ENCODE peak calls at places on chromosome 22, in nine cellular contexts. One of them, this sample, is unnamed.

GRCh38 chr22:41873391-41873790 is 40.5 kb downstream of the SREBF2 start:
- DNase-seq in thoracic aorta: no peak
- DNase-seq in GM12878: no peak
- DNase-seq in natural killer cell: no peak
- DNase-seq in putamen: no peak
- DNase-seq in kidney tubule cell: no peak
- DNase-seq in heart left ventricle: no peak
- DNase-seq in GM04504: no peak
- DNase-seq in activated CD4-positive, CD25-positive, alpha-beta regulatory T cell treated with anti-CD3 and anti-CD28 coated beads, Interleukin-2, amount 50 U/mL, for 72 hours: no peak
- DNase-seq in this sample: no peak

GRCh38 chr22:37229805-37230672 is 14.0 kb downstream of the RAC2 start:
- DNase-seq in GM04504: peak
- DNase-seq in GM12878: peak
- DNase-seq in natural killer cell: peak
- DNase-seq in thoracic aorta: no peak
- DNase-seq in activated CD4-positive, CD25-positive, alpha-beta regulatory T cell treated with anti-CD3 and anti-CD28 coated beads, Interleukin-2, amount 50 U/mL, for 72 hours: peak
- DNase-seq in kidney tubule cell: peak
- DNase-seq in putamen: no peak
- DNase-seq in heart left ventricle: no peak
- DNase-seq in this sample: peak

GRCh38 chr22:37284807-37285355 is 2.6 kb downstream of the CYTH4 start:
- DNase-seq in natural killer cell: peak
- DNase-seq in GM12878: peak
- DNase-seq in kidney tubule cell: no peak
- DNase-seq in thoracic aorta: no peak
- DNase-seq in putamen: peak
- DNase-seq in activated CD4-positive, CD25-positive, alpha-beta regulatory T cell treated with anti-CD3 and anti-CD28 coated beads, Interleukin-2, amount 50 U/mL, for 72 hours: no peak
- DNase-seq in GM04504: no peak
- DNase-seq in heart left ventricle: peak
- DNase-seq in this sample: peak

GRCh38 chr22:27292542-27293298 is 508.8 kb downstream of the MN1 start:
- DNase-seq in GM04504: no peak
- DNase-seq in heart left ventricle: no peak
- DNase-seq in natural killer cell: no peak
- DNase-seq in GM12878: no peak
- DNase-seq in putamen: no peak
- DNase-seq in kidney tubule cell: no peak
- DNase-seq in thoracic aorta: no peak
- DNase-seq in activated CD4-positive, CD25-positive, alpha-beta regulatory T cell treated with anti-CD3 and anti-CD28 coated beads, Interleukin-2, amount 50 U/mL, for 72 hours: no peak
- DNase-seq in this sample: no peak

GRCh38 chr22:25908212-25908611 is 166.2 kb downstream of the MYO18B start:
- DNase-seq in kidney tubule cell: no peak
- DNase-seq in natural killer cell: no peak
- DNase-seq in activated CD4-positive, CD25-positive, alpha-beta regulatory T cell treated with anti-CD3 and anti-CD28 coated beads, Interleukin-2, amount 50 U/mL, for 72 hours: no peak
- DNase-seq in heart left ventricle: no peak
- DNase-seq in GM12878: no peak
- DNase-seq in putamen: no peak
- DNase-seq in thoracic aorta: no peak
- DNase-seq in GM04504: no peak
- DNase-seq in this sample: no peak

GRCh38 chr22:47175761-47176359 is 413.4 kb downstream of the TBC1D22A start:
- DNase-seq in kidney tubule cell: no peak
- DNase-seq in GM04504: no peak
- DNase-seq in activated CD4-positive, CD25-positive, alpha-beta regulatory T cell treated with anti-CD3 and anti-CD28 coated beads, Interleukin-2, amount 50 U/mL, for 72 hours: peak
- DNase-seq in GM12878: no peak
- DNase-seq in putamen: no peak
- DNase-seq in natural killer cell: no peak
- DNase-seq in heart left ventricle: peak
- DNase-seq in thoracic aorta: no peak
- DNase-seq in this sample: no peak

GRCh38 chr22:33513388-33514336 is 406.6 kb downstream of the LARGE1 start:
- DNase-seq in GM12878: no peak
- DNase-seq in natural killer cell: no peak
- DNase-seq in heart left ventricle: no peak
- DNase-seq in thoracic aorta: no peak
- DNase-seq in activated CD4-positive, CD25-positive, alpha-beta regulatory T cell treated with anti-CD3 and anti-CD28 coated beads, Interleukin-2, amount 50 U/mL, for 72 hours: no peak
- DNase-seq in putamen: no peak
- DNase-seq in kidney tubule cell: no peak
- DNase-seq in GM04504: no peak
- DNase-seq in this sample: no peak

GRCh38 chr22:46518542-46519325 is 18.7 kb downstream of the CELSR1 start:
- DNase-seq in thoracic aorta: no peak
- DNase-seq in heart left ventricle: no peak
- DNase-seq in GM04504: no peak
- DNase-seq in GM12878: no peak
- DNase-seq in kidney tubule cell: no peak
- DNase-seq in putamen: no peak
- DNase-seq in natural killer cell: no peak
- DNase-seq in activated CD4-positive, CD25-positive, alpha-beta regulatory T cell treated with anti-CD3 and anti-CD28 coated beads, Interleukin-2, amount 50 U/mL, for 72 hours: no peak
- DNase-seq in this sample: no peak

GRCh38 chr22:33717694-33718396 is 202.4 kb downstream of the LARGE1 start:
- DNase-seq in putamen: no peak
- DNase-seq in GM12878: no peak
- DNase-seq in activated CD4-positive, CD25-positive, alpha-beta regulatory T cell treated with anti-CD3 and anti-CD28 coated beads, Interleukin-2, amount 50 U/mL, for 72 hours: no peak
- DNase-seq in heart left ventricle: no peak
- DNase-seq in kidney tubule cell: no peak
- DNase-seq in GM04504: no peak
- DNase-seq in thoracic aorta: no peak
- DNase-seq in natural killer cell: no peak
- DNase-seq in this sample: no peak

GRCh38 chr22:36806824-36807223 is 10.0 kb downstream of the PVALB start:
- DNase-seq in thoracic aorta: no peak
- DNase-seq in natural killer cell: no peak
- DNase-seq in heart left ventricle: no peak
- DNase-seq in activated CD4-positive, CD25-positive, alpha-beta regulatory T cell treated with anti-CD3 and anti-CD28 coated beads, Interleukin-2, amount 50 U/mL, for 72 hours: no peak
- DNase-seq in putamen: no peak
- DNase-seq in GM12878: no peak
- DNase-seq in kidney tubule cell: no peak
- DNase-seq in GM04504: no peak
- DNase-seq in this sample: no peak

GRCh38 chr22:49958961-49959781 is 1.4 kb upstream of the PIM3 start:
- DNase-seq in activated CD4-positive, CD25-positive, alpha-beta regulatory T cell treated with anti-CD3 and anti-CD28 coated beads, Interleukin-2, amount 50 U/mL, for 72 hours: no peak
- DNase-seq in putamen: no peak
- DNase-seq in thoracic aorta: no peak
- DNase-seq in GM12878: no peak
- DNase-seq in natural killer cell: no peak
- DNase-seq in GM04504: no peak
- DNase-seq in kidney tubule cell: no peak
- DNase-seq in heart left ventricle: peak
- DNase-seq in this sample: no peak

GRCh38 chr22:18968011-18968749 is 32.1 kb upstream of the PRODH start:
- DNase-seq in GM04504: peak
- DNase-seq in heart left ventricle: peak
- DNase-seq in activated CD4-positive, CD25-positive, alpha-beta regulatory T cell treated with anti-CD3 and anti-CD28 coated beads, Interleukin-2, amount 50 U/mL, for 72 hours: no peak
- DNase-seq in GM12878: no peak
- DNase-seq in kidney tubule cell: peak
- DNase-seq in natural killer cell: no peak
- DNase-seq in putamen: no peak
- DNase-seq in thoracic aorta: no peak
- DNase-seq in this sample: no peak

GRCh38 chr22:43388420-43388851 is 23.4 kb upstream of the MPPED1 start:
- DNase-seq in GM12878: no peak
- DNase-seq in natural killer cell: peak
- DNase-seq in kidney tubule cell: peak
- DNase-seq in putamen: peak
- DNase-seq in thoracic aorta: no peak
- DNase-seq in heart left ventricle: peak
- DNase-seq in GM04504: peak
- DNase-seq in activated CD4-positive, CD25-positive, alpha-beta regulatory T cell treated with anti-CD3 and anti-CD28 coated beads, Interleukin-2, amount 50 U/mL, for 72 hours: peak
- DNase-seq in this sample: peak

GRCh38 chr22:44280665-44281188 is 32.0 kb downstream of the SHISAL1 start:
- DNase-seq in GM12878: no peak
- DNase-seq in heart left ventricle: no peak
- DNase-seq in thoracic aorta: no peak
- DNase-seq in activated CD4-positive, CD25-positive, alpha-beta regulatory T cell treated with anti-CD3 and anti-CD28 coated beads, Interleukin-2, amount 50 U/mL, for 72 hours: no peak
- DNase-seq in putamen: no peak
- DNase-seq in natural killer cell: no peak
- DNase-seq in kidney tubule cell: no peak
- DNase-seq in GM04504: no peak
- DNase-seq in this sample: no peak

GRCh38 chr22:50189184-50189848 is 3.6 kb downstream of the TRABD start:
- DNase-seq in thoracic aorta: no peak
- DNase-seq in natural killer cell: no peak
- DNase-seq in kidney tubule cell: no peak
- DNase-seq in heart left ventricle: no peak
- DNase-seq in GM12878: no peak
- DNase-seq in activated CD4-positive, CD25-positive, alpha-beta regulatory T cell treated with anti-CD3 and anti-CD28 coated beads, Interleukin-2, amount 50 U/mL, for 72 hours: no peak
- DNase-seq in putamen: no peak
- DNase-seq in GM04504: no peak
- DNase-seq in this sample: no peak

GRCh38 chr22:39219071-39220050 is 25.4 kb downstream of the PDGFB start:
- DNase-seq in thoracic aorta: no peak
- DNase-seq in activated CD4-positive, CD25-positive, alpha-beta regulatory T cell treated with anti-CD3 and anti-CD28 coated beads, Interleukin-2, amount 50 U/mL, for 72 hours: peak
- DNase-seq in GM12878: no peak
- DNase-seq in GM04504: no peak
- DNase-seq in natural killer cell: no peak
- DNase-seq in heart left ventricle: peak
- DNase-seq in putamen: no peak
- DNase-seq in kidney tubule cell: peak
- DNase-seq in this sample: no peak

This sample was measured in activated effector memory CD4-positive, alpha-beta T cell treated with Interleukin-2 at 50 U/mL for 16 hours.